ENCODE peak calls at places on chromosomes 3 and 15, in eight cellular contexts. M, O, A, F, N, C, U and Y are unnamed samples.

GRCh38 chr3:102265720-102266119 is 169.1 kb upstream of the ZPLD1 start:
- DNase-seq in O (no peak), F (no peak), M (no peak), N (no peak), A (no peak), U (peak), C (no peak), Y (no peak)

GRCh38 chr3:13027154-13027553 is 46.1 kb downstream of the IQSEC1 start:
- DNase-seq in M (peak), N (no peak), A (no peak), O (no peak), U (no peak), C (no peak), F (no peak), Y (no peak)

GRCh38 chr15:23877502-23878412 is 190.7 kb upstream of the NDN start:
- DNase-seq in M (no peak), N (peak), A (peak), F (no peak), C (no peak), U (no peak), O (peak), Y (peak)

GRCh38 chr15:29698030-29698701 is 124.1 kb downstream of the TJP1 start:
- DNase-seq in C (no peak), U (peak), F (no peak), O (no peak), A (peak), M (no peak), N (no peak), Y (no peak)

GRCh38 chr3:105827959-105828358 is 40.9 kb downstream of the CBLB start:
- DNase-seq in M (no peak), U (peak), O (no peak), A (peak), N (no peak), C (no peak), F (no peak), Y (no peak)

GRCh38 chr3:156472150-156472549 is 82.8 kb downstream of the SSR3 start:
- DNase-seq in A (no peak), N (no peak), U (no peak), M (no peak), C (no peak), F (no peak), O (no peak), Y (no peak)

GRCh38 chr15:99564221-99565030 is 1.4 kb upstream of the MEF2A start:
- DNase-seq in F (no peak), U (peak), C (no peak), A (no peak), N (no peak), O (no peak), M (no peak), Y (peak)

GRCh38 chr15:74381190-74381453 is 13.7 kb upstream of the CYP11A1 start:
- DNase-seq in C (no peak), U (no peak), F (no peak), N (no peak), M (no peak), O (no peak), A (no peak), Y (no peak)

GRCh38 chr3:32105291-32106131 is 909 bp upstream of the GPD1L start:
- DNase-seq in U (peak), N (no peak), M (no peak), A (peak), C (no peak), O (no peak), F (no peak), Y (no peak)

GRCh38 chr3:194686816-194687637 is 1.3 kb downstream of the FAM43A start:
- DNase-seq in O (peak), F (no peak), U (peak), N (peak), C (no peak), M (peak), A (no peak), Y (peak)

GRCh38 chr3:161104561-161105551 is at the start of gene B3GALNT1:
- DNase-seq in M (peak), O (peak), N (peak), F (peak), U (peak), C (peak), A (peak), Y (peak)

GRCh38 chr15:26971303-26972018 is 480 bp downstream of the GABRG3 start:
- DNase-seq in F (no peak), O (no peak), U (no peak), A (no peak), M (peak), C (no peak), N (peak), Y (peak)

GRCh38 chr3:156535162-156535627 is 19.7 kb downstream of the SSR3 start:
- DNase-seq in M (no peak), N (peak), A (peak), O (peak), C (peak), F (peak), U (peak), Y (no peak)

GRCh38 chr3:195578565-195578964 is 5.2 kb downstream of the APOD start:
- DNase-seq in A (no peak), F (no peak), O (no peak), M (no peak), N (no peak), U (no peak), C (no peak), Y (no peak)

GRCh38 chr15:100682468-100682867 is 80.1 kb downstream of the ASB7 start:
- DNase-seq in M (no peak), F (no peak), A (no peak), O (no peak), C (no peak), U (no peak), N (no peak), Y (no peak)

GRCh38 chr3:192831111-192831644 is 86.5 kb downstream of the MB21D2 start:
- DNase-seq in N (no peak), A (no peak), U (peak), F (no peak), O (no peak), M (no peak), C (no peak), Y (no peak)

GRCh38 chr3:75272708-75273107 is 391.4 kb upstream of the FRG2C start:
- DNase-seq in M (no peak), U (peak), N (no peak), C (no peak), F (no peak), O (no peak), A (no peak), Y (no peak)

GRCh38 chr3:190345027-190345821 is 23.0 kb upstream of the CLDN1 start:
- DNase-seq in N (no peak), A (no peak), M (no peak), U (peak), C (no peak), F (no peak), O (peak), Y (no peak)

GRCh38 chr3:46838301-46838700 is 24.9 kb downstream of the MYL3 start:
- DNase-seq in M (no peak), A (no peak), F (no peak), O (no peak), N (no peak), C (no peak), U (no peak), Y (no peak)

GRCh38 chr15:77606142-77607034 is 26.3 kb downstream of the LINGO1 start:
- DNase-seq in U (no peak), N (no peak), A (no peak), C (no peak), O (peak), F (no peak), M (no peak), Y (peak)

GRCh38 chr15:58985443-58985842 is 2.0 kb upstream of the RNF111 start:
- DNase-seq in N (no peak), U (no peak), C (no peak), F (peak), M (no peak), O (peak), A (no peak), Y (no peak)

GRCh38 chr3:7687428-7688147 is 814.0 kb upstream of the LMCD1 start:
- DNase-seq in N (no peak), C (no peak), O (no peak), A (no peak), U (no peak), M (no peak), F (no peak), Y (no peak)

GRCh38 chr15:44011238-44011873 is 183.7 kb downstream of the FRMD5 start:
- DNase-seq in N (no peak), C (no peak), O (no peak), M (no peak), U (no peak), F (no peak), A (no peak), Y (no peak)

GRCh38 chr15:100338971-100339444 is 2.8 kb downstream of the ADAMTS17 start:
- DNase-seq in M (no peak), N (peak), U (peak), C (no peak), O (no peak), A (peak), F (no peak), Y (peak)

GRCh38 chr3:23314981-23315805 is 112.1 kb downstream of the UBE2E2 start:
- DNase-seq in M (no peak), A (no peak), F (no peak), U (peak), O (no peak), N (no peak), C (no peak), Y (no peak)

GRCh38 chr15:30991301-30992072 is at the start of gene MTMR10:
- DNase-seq in N (peak), O (peak), M (peak), C (peak), F (peak), A (peak), U (peak), Y (peak)

GRCh38 chr3:42228796-42229195 is 37.2 kb downstream of the CCK start:
- DNase-seq in C (no peak), O (no peak), F (no peak), A (peak), N (no peak), M (no peak), U (no peak), Y (no peak)
- TF ChIP-seq CTCF in C (no peak), O (peak), F (no peak), A (peak), N (peak), M (peak), U (peak), Y (peak)

DNA sequence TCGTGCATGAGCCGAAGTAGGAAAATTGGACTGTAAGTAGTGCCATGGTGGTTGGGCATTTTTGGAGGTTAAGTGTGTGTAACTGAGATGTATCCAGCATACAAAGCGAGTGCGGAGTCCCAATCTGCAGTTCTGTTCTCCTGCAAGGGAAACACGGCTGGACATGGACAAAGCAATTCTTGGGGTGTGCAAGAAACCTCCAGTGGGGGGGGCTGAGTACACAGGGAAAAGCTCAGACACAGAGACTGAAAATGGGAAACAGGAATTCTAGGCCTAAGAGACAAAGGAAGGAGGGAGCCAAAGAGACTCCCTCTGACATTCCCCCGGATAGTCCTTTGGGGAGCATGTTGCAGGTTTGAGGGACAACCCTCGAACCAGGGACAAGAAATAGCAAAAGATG is 83.2 kb upstream of the PLSCR4 start:
- DNase-seq in M (no peak), A (no peak), F (no peak), O (peak), U (peak), N (no peak), C (no peak), Y (no peak)
- TF ChIP-seq CTCF in M (peak), A (peak), F (no peak), O (peak), U (peak), N (no peak), C (no peak), Y (no peak)

GRCh38 chr3:52218953-52219650 is 6.3 kb downstream of the TLR9 start:
- DNase-seq in C (no peak), M (no peak), F (peak), O (no peak), N (no peak), A (no peak), U (no peak), Y (no peak)
- TF ChIP-seq CTCF in C (no peak), M (peak), F (no peak), O (peak), N (no peak), A (no peak), U (no peak), Y (no peak)

GRCh38 chr3:129016366-129016724 is 15.2 kb downstream of the EFCC1 start:
- DNase-seq in M (no peak), A (no peak), N (no peak), C (no peak), F (no peak), U (no peak), O (no peak), Y (no peak)
- TF ChIP-seq CTCF in M (no peak), A (no peak), N (no peak), C (no peak), F (no peak), U (no peak), O (no peak), Y (no peak)